ENCODE peak calls at places on chromosomes 12 and 14, in eight cellular contexts. V, J, L, F, M, K, W and Q are unnamed samples.

GRCh38 chr14:88791629-88792571 is 853 bp downstream of the EML5 start:
- DNase-seq in V (peak; percentile 56), J (no peak), L (no peak), F (no peak), M (peak; percentile 33), K (peak; percentile 17), W (no peak), Q (peak; percentile 34)

GRCh38 chr12:48037267-48037915 is 33.1 kb upstream of the COL2A1 start:
- DNase-seq in V (peak; percentile 45), J (peak; percentile 22), L (peak; percentile 18), F (no peak), M (no peak), K (no peak), W (peak; percentile 89), Q (no peak)

GRCh38 chr14:71181215-71182003 is 274.1 kb downstream of the PCNX1 start:
- DNase-seq in V (no peak), J (no peak), L (no peak), F (no peak), M (no peak), K (no peak), W (no peak), Q (no peak)

GRCh38 chr12:73321776-73322175 is 1049.6 kb downstream of the TRHDE start:
- DNase-seq in V (no peak), J (no peak), L (no peak), F (peak; percentile 37), M (no peak), K (no peak), W (no peak), Q (no peak)

GRCh38 chr12:124509300-124509675 is 58.1 kb downstream of the NCOR2 start:
- DNase-seq in V (no peak), J (no peak), L (no peak), F (no peak), M (no peak), K (no peak), W (no peak), Q (no peak)

GRCh38 chr12:53758081-53758769 is 6.4 kb upstream of the CISTR start:
- DNase-seq in V (no peak), J (no peak), L (no peak), F (no peak), M (no peak), K (no peak), W (no peak), Q (no peak)

GRCh38 chr12:48351022-48351708 is 446 bp upstream of the ZNF641 start:
- DNase-seq in V (peak; percentile 84), J (peak; percentile 76), L (peak; percentile 8), F (peak; percentile 91), M (no peak), K (peak; percentile 86), W (peak; percentile 18), Q (peak; percentile 79)

GRCh38 chr12:87150969-87151662 is 878.1 kb downstream of the C12orf50 start:
- DNase-seq in V (no peak), J (no peak), L (no peak), F (no peak), M (peak; percentile 34), K (no peak), W (no peak), Q (no peak)

GRCh38 chr12:52600475-52600874 is 788 bp downstream of the KRT72 start:
- DNase-seq in V (no peak), J (no peak), L (no peak), F (no peak), M (no peak), K (no peak), W (no peak), Q (no peak)

GRCh38 chr12:58764100-58764953 is 156.0 kb downstream of the LRIG3 start:
- DNase-seq in V (no peak), J (no peak), L (no peak), F (no peak), M (no peak), K (no peak), W (no peak), Q (no peak)

GRCh38 chr12:3193131-3193530 is 116.0 kb downstream of the TSPAN9 start:
- DNase-seq in V (no peak), J (no peak), L (no peak), F (no peak), M (no peak), K (no peak), W (no peak), Q (no peak)

GRCh38 chr14:103625361-103626095 is 3.5 kb upstream of the KLC1 start:
- DNase-seq in V (no peak), J (no peak), L (no peak), F (no peak), M (no peak), K (no peak), W (no peak), Q (no peak)

GRCh38 chr12:9711664-9712063 is 21.2 kb downstream of the CLECL1 start:
- DNase-seq in V (no peak), J (peak; percentile 31), L (no peak), F (no peak), M (no peak), K (no peak), W (no peak), Q (no peak)

GRCh38 chr12:9721394-9722092 is 11.4 kb downstream of the CLECL1 start:
- DNase-seq in V (no peak), J (peak; percentile 65), L (no peak), F (no peak), M (no peak), K (no peak), W (no peak), Q (no peak)

GRCh38 chr12:9719835-9720234 is 13.1 kb downstream of the CLECL1 start:
- DNase-seq in V (no peak), J (peak; percentile 14), L (no peak), F (no peak), M (no peak), K (no peak), W (no peak), Q (no peak)

GRCh38 chr12:9718968-9719367 is 13.9 kb downstream of the CLECL1 start:
- DNase-seq in V (no peak), J (no peak), L (no peak), F (no peak), M (no peak), K (no peak), W (no peak), Q (no peak)

GRCh38 chr12:9717070-9717925 is 15.6 kb downstream of the CLECL1 start:
- DNase-seq in V (no peak), J (no peak), L (no peak), F (no peak), M (no peak), K (no peak), W (no peak), Q (no peak)
- H3K27me3 ChIP-seq in V (no peaks in the 10 kb centered on the region), J (no peaks in the 10 kb centered on the region), L (peaks cover 3% of the 10 kb centered on the region), F (no peaks in the 10 kb centered on the region), M (no peaks in the 10 kb centered on the region), K (no peaks in the 10 kb centered on the region), W (no peaks in the 10 kb centered on the region), Q (no peaks in the 10 kb centered on the region)

DNA sequence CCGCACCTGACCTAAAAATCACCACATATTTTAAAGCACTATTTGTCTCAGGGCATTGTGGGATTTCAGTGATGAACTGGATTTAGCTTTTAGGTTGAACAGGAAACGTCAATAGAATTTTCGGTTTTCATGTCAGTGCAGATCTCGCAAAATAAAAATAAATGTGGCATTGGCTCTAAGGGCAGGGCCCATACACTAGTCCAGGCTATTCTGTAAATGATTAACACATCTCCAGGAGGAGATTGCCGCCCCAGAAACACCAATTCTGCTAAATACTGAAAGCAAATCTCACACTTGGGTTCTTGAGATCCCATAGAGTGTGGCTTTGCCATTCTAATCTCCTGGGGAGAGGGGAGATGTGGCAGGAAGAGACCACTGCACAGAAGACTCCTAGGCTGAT is 1494.0 kb upstream of the TMEM132C start:
- DNase-seq in V (no peak), J (no peak), L (no peak), F (no peak), M (no peak), K (no peak), W (no peak), Q (no peak)
- H3K27ac ChIP-seq in V (no peak overlapping the region), J (no peak overlapping the region), L (no peak overlapping the region), F (no peak overlapping the region), M (no peak overlapping the region), K (no peak overlapping the region), W (no peak overlapping the region), Q (no peak overlapping the region)

GRCh38 chr12:88579572-88579940 is 715 bp downstream of the KITLG start:
- DNase-seq in V (peak; percentile 60), J (peak; percentile 55), L (no peak), F (peak; percentile 84), M (no peak), K (peak; percentile 44), W (no peak), Q (peak; percentile 84)

GRCh38 chr12:88579941-88580871 is at the start of gene KITLG:
- DNase-seq in V (peak; percentile 85), J (peak; percentile 92), L (peak; percentile 77), F (peak; percentile 92), M (peak; percentile 56), K (peak; percentile 82), W (peak; percentile 66), Q (peak; percentile 85)

GRCh38 chr12:88578821-88579518 is 1.3 kb downstream of the KITLG start:
- DNase-seq in V (peak; percentile 16), J (peak; percentile 49), L (no peak), F (no peak), M (no peak), K (no peak), W (no peak), Q (no peak)

GRCh38 chr12:88577537-88577936 is 2.7 kb downstream of the KITLG start:
- DNase-seq in V (no peak), J (peak; percentile 53), L (no peak), F (no peak), M (no peak), K (no peak), W (no peak), Q (no peak)

DNA sequence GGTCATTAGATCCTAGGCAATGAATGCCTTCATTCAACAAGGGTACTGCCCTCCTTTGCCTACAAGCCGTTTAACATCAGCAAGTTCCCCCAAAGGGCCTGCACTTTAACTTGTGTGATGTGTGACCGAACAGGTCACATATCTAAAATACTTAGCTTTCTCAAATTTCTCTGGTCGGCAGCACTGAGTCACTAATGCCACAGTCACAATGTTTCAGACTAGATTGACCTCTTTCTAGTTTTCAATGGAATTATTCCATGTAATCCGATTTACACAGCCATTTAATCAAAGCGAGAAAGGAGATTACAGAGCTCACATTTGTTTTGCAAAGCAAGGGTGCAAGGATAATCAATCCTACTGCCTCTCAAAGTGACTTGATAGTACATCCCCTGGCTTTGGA is 2.0 kb downstream of the KITLG start:
- DNase-seq in V (no peak), J (no peak), L (no peak), F (no peak), M (peak; percentile 14), K (no peak), W (no peak), Q (no peak)
- H3K27me3 ChIP-seq in V (no peaks in the 10 kb centered on the region), J (no peaks in the 10 kb centered on the region), L (no peaks in the 10 kb centered on the region), F (no peaks in the 10 kb centered on the region), M (peaks cover 84% of the 10 kb centered on the region), K (no peaks in the 10 kb centered on the region), W (no peaks in the 10 kb centered on the region), Q (no peaks in the 10 kb centered on the region)

DNA sequence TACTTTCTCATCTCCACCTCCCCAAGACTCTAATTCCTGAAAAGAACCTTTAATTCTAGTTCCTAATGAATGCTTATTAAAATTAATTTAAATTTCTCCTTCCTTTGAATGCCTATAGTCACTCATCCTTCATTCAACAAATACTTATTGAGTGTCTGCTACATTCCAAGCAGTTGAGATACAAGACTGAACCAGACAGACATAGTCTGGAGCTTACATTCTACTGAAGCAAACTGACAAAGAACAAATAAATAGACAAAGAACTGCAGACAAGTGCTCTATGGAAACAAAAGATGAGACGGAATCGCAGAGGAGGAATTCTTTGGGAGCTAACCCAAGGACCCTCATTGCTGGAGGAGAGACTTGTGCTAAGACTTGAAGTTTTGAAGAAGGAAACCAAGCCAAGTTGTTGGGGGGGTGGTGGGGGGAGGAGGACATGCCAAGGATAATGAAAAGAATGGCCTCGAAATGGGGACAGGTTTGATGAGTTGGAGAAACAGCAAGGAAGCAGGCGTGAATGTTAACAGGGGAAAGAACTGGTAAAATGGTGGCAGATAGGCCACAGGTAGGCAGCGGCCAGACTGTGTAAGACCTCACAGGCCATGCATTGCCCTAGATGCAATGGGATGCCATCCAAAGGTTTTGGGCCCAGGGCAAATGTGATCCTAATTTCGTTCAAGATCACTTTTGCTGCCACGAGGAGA is 9.7 kb upstream of the TDG start:
- DNase-seq in V (no peak), J (peak; percentile 26), L (no peak), F (no peak), M (no peak), K (no peak), W (no peak), Q (no peak)
- H3K27ac ChIP-seq in V (peak overlapping the region; percentile 87), J (peak overlapping the region; percentile 85), L (peak overlapping the region; percentile 91), F (no peak overlapping the region), M (peak overlapping the region; percentile 85), K (peak overlapping the region; percentile 90), W (no peak overlapping the region), Q (peak overlapping the region; percentile 80)